ENCODE peak calls at places on chromosomes 16 and 17, in five cellular contexts. V, K, F, H and M are unnamed samples.

GRCh38 chr16:14131774-14132695 is 60.9 kb downstream of the MRTFB start:
- DNase-seq in V (no peak), K (no peak), F (peak), H (no peak), M (no peak)

GRCh38 chr17:29571883-29572681 is 3.6 kb downstream of the TP53I13 start:
- DNase-seq in V (no peak), K (no peak), F (no peak), H (no peak), M (no peak)

GRCh38 chr17:71467719-71468118 is 653.1 kb upstream of the SOX9 start:
- DNase-seq in V (no peak), K (no peak), F (no peak), H (no peak), M (no peak)

GRCh38 chr16:12791340-12791739 is 12.3 kb downstream of the CPPED1 start:
- DNase-seq in V (no peak), K (no peak), F (no peak), H (no peak), M (no peak)

GRCh38 chr16:14486520-14487303 is 143.3 kb downstream of the PARN start:
- DNase-seq in V (no peak), K (peak), F (peak), H (peak), M (no peak)

GRCh38 chr16:28192811-28193529 is 18.8 kb downstream of the XPO6 start:
- DNase-seq in V (no peak), K (no peak), F (no peak), H (no peak), M (no peak)

GRCh38 chr17:49434821-49435581 is 20.3 kb upstream of the PHB1 start:
- DNase-seq in V (no peak), K (peak), F (peak), H (peak), M (peak)

GRCh38 chr16:67842509-67843342 is 606 bp downstream of the THAP11 start:
- DNase-seq in V (no peak), K (no peak), F (peak), H (no peak), M (no peak)

GRCh38 chr16:1706386-1707192 is 594 bp downstream of the MAPK8IP3 start:
- DNase-seq in V (no peak), K (peak), F (no peak), H (no peak), M (peak)

GRCh38 chr16:50303605-50304466 is 37.5 kb downstream of the ADCY7 start:
- DNase-seq in V (no peak), K (no peak), F (peak), H (no peak), M (peak)

GRCh38 chr16:31201511-31202401 is 804 bp downstream of the PYCARD start:
- DNase-seq in V (no peak), K (peak), F (no peak), H (no peak), M (no peak)

GRCh38 chr17:33511670-33512069 is 218.6 kb upstream of the ASIC2 start:
- DNase-seq in V (no peak), K (no peak), F (no peak), H (no peak), M (no peak)

GRCh38 chr17:82592751-82593589 is 55.3 kb downstream of the WDR45B start:
- DNase-seq in V (peak), K (no peak), F (peak), H (peak), M (peak)

GRCh38 chr17:82590881-82591539 is 57.2 kb downstream of the WDR45B start:
- DNase-seq in V (no peak), K (no peak), F (no peak), H (no peak), M (no peak)

GRCh38 chr17:82590216-82590615 is 58.0 kb downstream of the WDR45B start:
- DNase-seq in V (no peak), K (no peak), F (no peak), H (no peak), M (no peak)

GRCh38 chr17:82593590-82594087 is 54.6 kb downstream of the WDR45B start:
- DNase-seq in V (no peak), K (no peak), F (no peak), H (no peak), M (no peak)

DNA sequence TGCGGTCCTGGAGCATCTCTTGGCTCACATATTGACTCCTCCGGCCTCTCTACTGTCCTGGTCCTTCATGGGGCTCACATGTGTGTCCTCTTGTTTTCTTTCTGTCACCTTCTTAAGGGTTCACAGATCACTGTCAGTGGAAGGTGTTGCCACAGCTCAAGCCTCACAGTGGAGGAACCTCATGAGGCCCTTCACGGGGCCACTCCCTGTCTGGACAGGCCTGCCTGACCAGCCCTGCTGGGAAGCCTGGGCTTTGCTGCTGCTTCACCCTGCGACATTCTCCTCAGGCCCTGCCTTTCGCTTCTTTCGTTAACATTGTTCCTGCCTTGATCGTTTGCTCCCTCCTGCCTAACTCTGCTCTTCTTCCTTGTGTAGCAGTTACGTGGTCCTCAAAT is 56.0 kb downstream of the WDR45B start:
- DNase-seq in V (no peak), K (no peak), F (peak), H (no peak), M (no peak)
- TF ChIP-seq SRF in V (no peak), K (no peak), F (no peak), H (no peak), M (no peak)

DNA sequence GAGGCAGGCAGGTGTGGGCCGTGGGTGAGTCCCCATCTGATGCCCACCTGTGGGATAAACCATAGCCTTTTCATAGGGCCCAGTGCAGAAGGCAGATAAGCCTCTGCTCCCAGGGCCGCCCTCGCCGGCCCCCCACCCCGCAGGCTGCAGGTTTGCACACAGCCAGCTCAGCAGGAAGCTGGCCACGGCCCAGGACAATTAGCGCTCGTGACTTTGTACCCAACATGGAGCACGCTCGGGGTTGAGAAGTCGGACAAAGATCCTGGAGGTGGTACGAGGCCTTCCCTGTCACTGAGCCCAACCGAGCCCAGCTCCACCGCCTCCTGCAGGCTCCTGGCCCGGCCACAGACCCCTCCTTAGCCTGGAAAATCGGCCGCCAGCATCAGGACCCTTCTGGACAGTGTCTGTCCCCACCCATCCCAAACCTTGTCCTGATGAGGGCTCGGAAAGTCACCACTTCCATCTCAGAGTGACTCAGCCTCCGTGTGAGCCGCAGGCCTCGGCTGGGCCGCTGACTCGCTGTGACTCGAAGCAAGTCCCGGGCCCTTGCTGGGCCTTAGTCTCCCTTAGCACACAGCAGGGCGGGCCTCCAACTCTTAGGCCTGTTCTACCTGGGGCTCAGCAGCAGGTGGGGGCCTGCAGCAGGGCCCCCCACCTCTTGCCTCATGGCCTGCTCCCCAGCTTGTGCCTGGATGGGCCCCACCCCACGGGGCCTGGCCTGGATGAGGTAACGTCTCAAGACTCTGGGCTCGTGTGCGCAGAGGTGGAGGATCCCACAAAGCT is 22.7 kb downstream of the FAM83G start:
- DNase-seq in V (no peak), K (peak), F (peak), H (peak), M (no peak)
- TF ChIP-seq SRF in V (no peak), K (no peak), F (no peak), H (no peak), M (no peak)

DNA sequence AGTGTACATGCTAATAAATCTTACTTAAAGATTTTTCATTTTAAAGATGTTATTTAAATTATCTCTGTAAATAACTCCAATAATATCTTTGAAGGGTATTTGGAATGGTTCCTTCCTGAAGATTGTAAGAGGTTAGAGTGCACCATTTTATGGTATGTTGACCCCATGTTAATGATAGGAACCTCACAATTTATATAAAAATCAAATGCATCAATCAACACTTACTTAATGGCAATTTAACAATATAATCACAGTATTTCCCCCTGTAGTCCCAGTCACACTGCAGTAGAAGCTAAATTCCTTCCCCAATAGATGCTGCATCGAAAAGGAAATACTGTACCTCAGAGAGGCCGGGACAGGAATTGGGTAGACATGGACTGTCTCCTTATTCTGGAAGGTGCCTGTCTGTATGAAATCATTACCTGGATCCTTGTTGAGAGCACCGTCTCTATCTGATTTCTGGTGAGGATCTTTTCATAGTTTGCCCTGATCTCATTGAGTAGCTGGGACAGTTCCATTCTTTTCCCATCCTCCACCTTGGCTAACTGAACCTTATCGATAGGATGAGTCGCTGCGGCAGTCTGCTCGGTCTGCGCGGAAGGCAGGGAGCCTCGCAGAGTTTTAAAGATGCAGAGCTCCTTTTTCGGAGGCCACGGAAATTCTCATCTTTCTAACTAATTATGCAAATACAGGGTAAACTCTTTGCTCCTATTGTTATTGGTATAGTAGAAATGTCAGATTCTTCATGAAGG is at the start of gene KRT222:
- DNase-seq in V (no peak), K (no peak), F (no peak), H (peak), M (no peak)
- TF ChIP-seq SRF in V (no peak), K (no peak), F (no peak), H (no peak), M (no peak)

GRCh38 chr17:68291836-68292688 is 767 bp downstream of the ARSG start:
- DNase-seq in V (peak), K (peak), F (peak), H (peak), M (peak)
- TF ChIP-seq SRF in V (peak), K (no peak), F (no peak), H (no peak), M (no peak)